ENCODE peak calls at places on chromosomes 11 and 22, in six cellular contexts. One of them, this sample, is unnamed.
A peak's percentile ranks its signal among the peaks of the same experiment; 100 is the strongest.

GRCh38 chr11:33777906-33778305 is 3.6 kb upstream of the FBXO3 start:
- DNase-seq in H9: no peak
- DNase-seq in fibroblast of lung: no peak
- DNase-seq in PC-9: no peak
- DNase-seq in neuronal stem cell: no peak
- DNase-seq in GM23248: no peak
- DNase-seq in this sample: no peak

GRCh38 chr11:132312161-132312560 is 941.7 kb downstream of the NTM start:
- DNase-seq in H9: no peak
- DNase-seq in fibroblast of lung: peak; percentile 34
- DNase-seq in PC-9: no peak
- DNase-seq in neuronal stem cell: no peak
- DNase-seq in GM23248: peak; percentile 60
- DNase-seq in this sample: no peak

GRCh38 chr11:32829680-32830412 is at the start of gene PRRG4:
- DNase-seq in H9: peak; percentile 63
- DNase-seq in fibroblast of lung: peak; percentile 29
- DNase-seq in PC-9: peak; percentile 95
- DNase-seq in neuronal stem cell: peak; percentile 32
- DNase-seq in GM23248: peak; percentile 76
- DNase-seq in this sample: peak; percentile 82

GRCh38 chr11:48093795-48094642 is 113.7 kb downstream of the PTPRJ start:
- DNase-seq in H9: no peak
- DNase-seq in fibroblast of lung: peak; percentile 90
- DNase-seq in PC-9: no peak
- DNase-seq in neuronal stem cell: no peak
- DNase-seq in GM23248: no peak
- DNase-seq in this sample: no peak

GRCh38 chr11:64090811-64091516 is 55.2 kb downstream of the FLRT1 start:
- DNase-seq in H9: no peak
- DNase-seq in fibroblast of lung: peak; percentile 80
- DNase-seq in PC-9: no peak
- DNase-seq in neuronal stem cell: no peak
- DNase-seq in GM23248: peak; percentile 62
- DNase-seq in this sample: peak; percentile 64

GRCh38 chr11:14907411-14908213 is 15.6 kb upstream of the CYP2R1 start:
- DNase-seq in H9: peak; percentile 86
- DNase-seq in fibroblast of lung: peak; percentile 53
- DNase-seq in PC-9: peak; percentile 23
- DNase-seq in neuronal stem cell: no peak
- DNase-seq in GM23248: peak; percentile 69
- DNase-seq in this sample: peak; percentile 82

GRCh38 chr11:102135256-102135655 is 25.0 kb downstream of the YAP1 start:
- DNase-seq in H9: no peak
- DNase-seq in fibroblast of lung: no peak
- DNase-seq in PC-9: no peak
- DNase-seq in neuronal stem cell: no peak
- DNase-seq in GM23248: no peak
- DNase-seq in this sample: no peak

GRCh38 chr22:20624161-20624616 is 116.8 kb downstream of the MED15 start:
- DNase-seq in H9: no peak
- DNase-seq in fibroblast of lung: no peak
- DNase-seq in PC-9: no peak
- DNase-seq in neuronal stem cell: no peak
- DNase-seq in GM23248: peak; percentile 50
- DNase-seq in this sample: no peak

GRCh38 chr11:9004310-9004945 is 627 bp upstream of the NRIP3 start:
- DNase-seq in H9: peak; percentile 73
- DNase-seq in fibroblast of lung: no peak
- DNase-seq in PC-9: no peak
- DNase-seq in neuronal stem cell: peak; percentile 43
- DNase-seq in GM23248: no peak
- DNase-seq in this sample: peak; percentile 74

GRCh38 chr11:57515332-57516060 is at the start of gene SLC43A1:
- DNase-seq in H9: peak; percentile 54
- DNase-seq in fibroblast of lung: peak; percentile 72
- DNase-seq in PC-9: peak; percentile 49
- DNase-seq in neuronal stem cell: no peak
- DNase-seq in GM23248: peak; percentile 80
- DNase-seq in this sample: peak; percentile 59

GRCh38 chr11:47376543-47377371 is 1.6 kb downstream of the SPI1 start:
- DNase-seq in H9: no peak
- DNase-seq in fibroblast of lung: no peak
- DNase-seq in PC-9: no peak
- DNase-seq in neuronal stem cell: no peak
- DNase-seq in GM23248: peak; percentile 23
- DNase-seq in this sample: no peak

GRCh38 chr11:4748435-4748834 is 21.3 kb downstream of the OR51F1 start:
- DNase-seq in H9: no peak
- DNase-seq in fibroblast of lung: no peak
- DNase-seq in PC-9: no peak
- DNase-seq in neuronal stem cell: no peak
- DNase-seq in GM23248: peak; percentile 31
- DNase-seq in this sample: no peak

GRCh38 chr22:44147821-44148574 is 32.7 kb upstream of the PARVG start:
- DNase-seq in H9: peak; percentile 94
- DNase-seq in fibroblast of lung: peak; percentile 70
- DNase-seq in PC-9: no peak
- DNase-seq in neuronal stem cell: no peak
- DNase-seq in GM23248: peak; percentile 16
- DNase-seq in this sample: peak; percentile 66

GRCh38 chr22:49671331-49672012 is 156.2 kb downstream of the BRD1 start:
- DNase-seq in H9: peak; percentile 21
- DNase-seq in fibroblast of lung: no peak
- DNase-seq in PC-9: no peak
- DNase-seq in neuronal stem cell: no peak
- DNase-seq in GM23248: no peak
- DNase-seq in this sample: peak; percentile 40

GRCh38 chr11:82765466-82766034 is 31.9 kb upstream of the FAM181B start:
- DNase-seq in H9: no peak
- DNase-seq in fibroblast of lung: no peak
- DNase-seq in PC-9: no peak
- DNase-seq in neuronal stem cell: no peak
- DNase-seq in GM23248: no peak
- DNase-seq in this sample: no peak

GRCh38 chr11:76748931-76749330 is 34.2 kb upstream of the TSKU start:
- DNase-seq in H9: no peak
- DNase-seq in fibroblast of lung: no peak
- DNase-seq in PC-9: no peak
- DNase-seq in neuronal stem cell: no peak
- DNase-seq in GM23248: no peak
- DNase-seq in this sample: no peak

GRCh38 chr11:86468169-86468568 is 93.5 kb downstream of the CCDC81 start:
- DNase-seq in H9: no peak
- DNase-seq in fibroblast of lung: no peak
- DNase-seq in PC-9: no peak
- DNase-seq in neuronal stem cell: no peak
- DNase-seq in GM23248: no peak
- DNase-seq in this sample: no peak

GRCh38 chr11:130881475-130882137 is 34.7 kb downstream of the SNX19 start:
- DNase-seq in H9: no peak
- DNase-seq in fibroblast of lung: no peak
- DNase-seq in PC-9: no peak
- DNase-seq in neuronal stem cell: no peak
- DNase-seq in GM23248: no peak
- DNase-seq in this sample: no peak

GRCh38 chr11:103013426-103013825 is 57.9 kb upstream of the MMP13 start:
- DNase-seq in H9: no peak
- DNase-seq in fibroblast of lung: peak; percentile 48
- DNase-seq in PC-9: no peak
- DNase-seq in neuronal stem cell: no peak
- DNase-seq in GM23248: no peak
- DNase-seq in this sample: no peak

GRCh38 chr22:35708453-35708852 is 9.2 kb upstream of the APOL5 start:
- DNase-seq in H9: no peak
- DNase-seq in fibroblast of lung: peak; percentile 53
- DNase-seq in PC-9: no peak
- DNase-seq in neuronal stem cell: no peak
- DNase-seq in GM23248: no peak
- DNase-seq in this sample: no peak

GRCh38 chr11:61507962-61508824 is at the start of gene LRRC10B:
- DNase-seq in H9: peak; percentile 95
- DNase-seq in fibroblast of lung: no peak
- DNase-seq in PC-9: peak; percentile 58
- DNase-seq in neuronal stem cell: peak; percentile 86
- DNase-seq in GM23248: peak; percentile 49
- DNase-seq in this sample: peak; percentile 96

GRCh38 chr22:22171357-22172218 is 73.0 kb upstream of the VPREB1 start:
- DNase-seq in H9: peak; percentile 54
- DNase-seq in fibroblast of lung: no peak
- DNase-seq in PC-9: no peak
- DNase-seq in neuronal stem cell: no peak
- DNase-seq in GM23248: peak; percentile 21
- DNase-seq in this sample: peak; percentile 55

GRCh38 chr11:12075822-12076821 is 34.3 kb upstream of the MICAL2 start:
- DNase-seq in H9: no peak
- DNase-seq in fibroblast of lung: peak; percentile 99
- DNase-seq in PC-9: peak; percentile 41
- DNase-seq in neuronal stem cell: no peak
- DNase-seq in GM23248: peak; percentile 100
- DNase-seq in this sample: no peak

GRCh38 chr11:29200776-29201574 is 815.9 kb downstream of the KCNA4 start:
- DNase-seq in H9: no peak
- DNase-seq in fibroblast of lung: no peak
- DNase-seq in PC-9: peak; percentile 8
- DNase-seq in neuronal stem cell: no peak
- DNase-seq in GM23248: no peak
- DNase-seq in this sample: no peak

GRCh38 chr11:108973402-108974119 is 308.7 kb downstream of the DDX10 start:
- DNase-seq in H9: no peak
- DNase-seq in fibroblast of lung: peak; percentile 49
- DNase-seq in PC-9: peak; percentile 54
- DNase-seq in neuronal stem cell: no peak
- DNase-seq in GM23248: peak; percentile 95
- DNase-seq in this sample: no peak

GRCh38 chr22:27873476-27873875 is 45.6 kb downstream of the PITPNB start:
- DNase-seq in H9: no peak
- DNase-seq in fibroblast of lung: no peak
- DNase-seq in PC-9: no peak
- DNase-seq in neuronal stem cell: no peak
- DNase-seq in GM23248: no peak
- DNase-seq in this sample: no peak

GRCh38 chr11:115194798-115195101 is 309.5 kb downstream of the CADM1 start:
- DNase-seq in H9: no peak
- DNase-seq in fibroblast of lung: peak; percentile 83
- DNase-seq in PC-9: no peak
- DNase-seq in neuronal stem cell: no peak
- DNase-seq in GM23248: peak; percentile 58
- DNase-seq in this sample: no peak
- H2AFZ ChIP-seq in H9: no peak overlapping the region
- H2AFZ ChIP-seq in fibroblast of lung: no peak overlapping the region
- H2AFZ ChIP-seq in PC-9: no peak overlapping the region
- H2AFZ ChIP-seq in neuronal stem cell: no peak overlapping the region
- H2AFZ ChIP-seq in GM23248: no peak overlapping the region
- H2AFZ ChIP-seq in this sample: no peak overlapping the region

DNA sequence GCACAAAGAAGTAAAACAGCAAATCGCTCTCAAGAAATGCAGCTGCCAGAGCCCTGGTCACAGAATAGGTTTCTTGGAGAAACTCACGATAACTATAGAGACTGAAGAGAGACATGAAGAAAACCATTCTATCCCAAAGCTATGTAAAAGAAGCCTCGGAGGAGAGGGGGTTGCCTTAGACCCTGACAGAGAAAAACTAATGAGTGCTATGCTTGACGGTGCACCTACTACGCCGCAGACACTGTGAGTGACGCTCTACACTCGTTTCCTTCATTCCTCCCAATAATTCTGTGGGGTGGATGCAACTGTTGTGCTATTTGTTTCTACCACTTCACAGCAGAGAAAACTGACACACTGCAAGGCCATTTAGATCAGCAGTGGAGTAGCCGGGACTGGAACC is 121.8 kb downstream of the ETS1 start:
- DNase-seq in H9: no peak
- DNase-seq in fibroblast of lung: no peak
- DNase-seq in PC-9: no peak
- DNase-seq in neuronal stem cell: no peak
- DNase-seq in GM23248: no peak
- DNase-seq in this sample: no peak
- H3K27ac ChIP-seq in H9: no peak overlapping the region
- H3K27ac ChIP-seq in fibroblast of lung: peak overlapping the region; percentile 95
- H3K27ac ChIP-seq in PC-9: no peak overlapping the region
- H3K27ac ChIP-seq in neuronal stem cell: no peak overlapping the region
- H3K27ac ChIP-seq in GM23248: peak overlapping the region; percentile 93
- H3K27ac ChIP-seq in this sample: no peak overlapping the region

DNA sequence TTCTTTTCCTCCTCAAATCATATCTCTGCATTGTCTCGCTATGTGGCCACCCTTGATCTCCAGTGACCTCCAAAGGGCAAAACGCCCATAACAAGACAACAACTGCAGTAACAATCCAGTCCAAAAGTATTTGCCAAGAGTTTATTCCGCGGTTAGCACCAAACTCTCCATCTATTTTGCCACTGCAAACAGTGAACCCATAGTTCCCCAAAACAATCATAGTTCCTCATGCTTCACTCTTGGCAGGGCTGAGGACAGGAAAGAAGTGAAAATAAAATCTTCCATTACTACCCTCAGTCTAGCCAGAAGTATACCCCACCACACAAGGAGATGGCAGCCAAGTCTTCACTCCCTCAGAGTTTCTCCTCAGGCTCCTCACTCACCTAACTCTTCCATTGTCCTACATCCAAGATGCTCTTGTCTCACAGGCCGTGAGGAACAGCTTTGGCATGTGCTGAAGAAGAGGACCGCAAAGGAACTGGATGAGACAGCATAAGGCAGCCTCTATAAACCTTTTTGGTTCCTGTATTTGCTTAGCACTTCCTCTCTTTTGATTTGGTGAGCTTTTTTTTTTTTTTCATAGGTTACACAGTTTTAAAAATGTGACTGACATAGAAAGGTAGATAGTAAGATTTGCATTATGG is at the start of gene LPXN:
- DNase-seq in H9: no peak
- DNase-seq in fibroblast of lung: no peak
- DNase-seq in PC-9: no peak
- DNase-seq in neuronal stem cell: no peak
- DNase-seq in GM23248: peak; percentile 95
- DNase-seq in this sample: no peak
- H2AFZ ChIP-seq in H9: no peak within 1 kb of the TSS
- H2AFZ ChIP-seq in fibroblast of lung: no peak within 1 kb of the TSS
- H2AFZ ChIP-seq in PC-9: no peak within 1 kb of the TSS
- H2AFZ ChIP-seq in neuronal stem cell: no peak within 1 kb of the TSS
- H2AFZ ChIP-seq in GM23248: peak within 1 kb of the TSS; percentile 10
- H2AFZ ChIP-seq in this sample: no peak within 1 kb of the TSS

GRCh38 chr22:30025187-30025586 is 55.1 kb upstream of the HORMAD2 start:
- DNase-seq in H9: no peak
- DNase-seq in fibroblast of lung: no peak
- DNase-seq in PC-9: peak; percentile 54
- DNase-seq in neuronal stem cell: no peak
- DNase-seq in GM23248: no peak
- DNase-seq in this sample: no peak

GRCh38 chr22:30026751-30027150 is 53.5 kb upstream of the HORMAD2 start:
- DNase-seq in H9: no peak
- DNase-seq in fibroblast of lung: no peak
- DNase-seq in PC-9: no peak
- DNase-seq in neuronal stem cell: no peak
- DNase-seq in GM23248: no peak
- DNase-seq in this sample: no peak

GRCh38 chr22:30028731-30029130 is 51.5 kb upstream of the HORMAD2 start:
- DNase-seq in H9: no peak
- DNase-seq in fibroblast of lung: no peak
- DNase-seq in PC-9: no peak
- DNase-seq in neuronal stem cell: no peak
- DNase-seq in GM23248: no peak
- DNase-seq in this sample: no peak

GRCh38 chr22:30027791-30028190 is 52.5 kb upstream of the HORMAD2 start:
- DNase-seq in H9: no peak
- DNase-seq in fibroblast of lung: no peak
- DNase-seq in PC-9: no peak
- DNase-seq in neuronal stem cell: no peak
- DNase-seq in GM23248: no peak
- DNase-seq in this sample: no peak

GRCh38 chr22:30027169-30027568 is 53.1 kb upstream of the HORMAD2 start:
- DNase-seq in H9: no peak
- DNase-seq in fibroblast of lung: no peak
- DNase-seq in PC-9: peak; percentile 43
- DNase-seq in neuronal stem cell: no peak
- DNase-seq in GM23248: no peak
- DNase-seq in this sample: no peak
- H3K27ac ChIP-seq in H9: no peak overlapping the region
- H3K27ac ChIP-seq in fibroblast of lung: no peak overlapping the region
- H3K27ac ChIP-seq in PC-9: peak overlapping the region; percentile 2
- H3K27ac ChIP-seq in neuronal stem cell: no peak overlapping the region
- H3K27ac ChIP-seq in GM23248: no peak overlapping the region
- H3K27ac ChIP-seq in this sample: no peak overlapping the region

This sample was measured in neural progenitor cell.